ENCODE peak calls at places on chromosome 4, in eight cellular contexts. B is MG63; C is Right ventricle myocardium superior; T is HT1080; S is IMR-90; P is fibroblast of the conjunctiva; A is GM20000; G is activated CD8-positive, alpha-beta memory T cell treated with anti-CD3 and anti-CD28 coated beads for 48 hours. I is an unnamed sample.

GRCh38 chr4:126856906-126857305 is 775.9 kb upstream of the INTU start:
- DNase-seq in B (no peak), C (no peak), T (no peak), S (no peak), P (no peak), A (no peak), G (no peak), I (no peak)

GRCh38 chr4:56979674-56980073 is 978 bp downstream of the POLR2B start:
- DNase-seq in B (peak), C (no peak), T (peak), S (peak), P (no peak), A (no peak), G (no peak), I (peak)

GRCh38 chr4:159487284-159487747 is 384.4 kb downstream of the RAPGEF2 start:
- DNase-seq in B (peak), C (no peak), T (peak), S (peak), P (peak), A (peak), G (no peak), I (peak)

GRCh38 chr4:24862073-24862751 is 50.6 kb downstream of the CCDC149 start:
- DNase-seq in B (no peak), C (no peak), T (no peak), S (no peak), P (no peak), A (no peak), G (no peak), I (no peak)

GRCh38 chr4:110798682-110799081 is 175.8 kb upstream of the PITX2 start:
- DNase-seq in B (no peak), C (no peak), T (no peak), S (no peak), P (no peak), A (no peak), G (no peak), I (no peak)

GRCh38 chr4:5958199-5958735 is 60.0 kb downstream of the C4orf50 start:
- DNase-seq in B (no peak), C (no peak), T (no peak), S (no peak), P (no peak), A (no peak), G (no peak), I (no peak)

GRCh38 chr4:10180603-10180926 is 64.0 kb upstream of the WDR1 start:
- DNase-seq in B (no peak), C (no peak), T (no peak), S (no peak), P (no peak), A (no peak), G (no peak), I (no peak)

GRCh38 chr4:38016698-38017097 is 56.5 kb downstream of the PTTG2 start:
- DNase-seq in B (no peak), C (no peak), T (no peak), S (no peak), P (no peak), A (no peak), G (no peak), I (no peak)

GRCh38 chr4:141109983-141110382 is 23.3 kb downstream of the RNF150 start:
- DNase-seq in B (no peak), C (no peak), T (no peak), S (no peak), P (no peak), A (no peak), G (no peak), I (no peak)

GRCh38 chr4:138182838-138183426 is 59.2 kb downstream of the SLC7A11 start:
- DNase-seq in B (no peak), C (no peak), T (peak), S (peak), P (peak), A (peak), G (no peak), I (peak)

GRCh38 chr4:4182835-4183568 is 43.7 kb downstream of the OTOP1 start:
- DNase-seq in B (no peak), C (no peak), T (no peak), S (no peak), P (no peak), A (peak), G (no peak), I (no peak)

GRCh38 chr4:102295153-102295862 is 50.0 kb downstream of the SLC39A8 start:
- DNase-seq in B (no peak), C (no peak), T (no peak), S (no peak), P (no peak), A (no peak), G (no peak), I (no peak)

GRCh38 chr4:87211249-87211952 is 9.0 kb downstream of the KLHL8 start:
- DNase-seq in B (no peak), C (no peak), T (no peak), S (no peak), P (no peak), A (no peak), G (no peak), I (no peak)

GRCh38 chr4:101160792-101161592 is 186.3 kb downstream of the PPP3CA start:
- DNase-seq in B (no peak), C (no peak), T (no peak), S (no peak), P (no peak), A (no peak), G (no peak), I (no peak)

GRCh38 chr4:163895369-163896005 is 401.0 kb downstream of the TMA16 start:
- DNase-seq in B (no peak), C (no peak), T (no peak), S (no peak), P (no peak), A (no peak), G (no peak), I (no peak)

GRCh38 chr4:57037982-57038604 is 59.4 kb downstream of the POLR2B start:
- DNase-seq in B (no peak), C (peak), T (peak), S (peak), P (no peak), A (peak), G (no peak), I (peak)

GRCh38 chr4:19806865-19807264 is 444.8 kb upstream of the SLIT2 start:
- DNase-seq in B (no peak), C (no peak), T (no peak), S (peak), P (no peak), A (no peak), G (no peak), I (no peak)

GRCh38 chr4:5037553-5038551 is 13.4 kb upstream of the STK32B start:
- DNase-seq in B (peak), C (no peak), T (peak), S (peak), P (peak), A (no peak), G (no peak), I (peak)

GRCh38 chr4:3709846-3710441 is 56.2 kb upstream of the ADRA2C start:
- DNase-seq in B (no peak), C (no peak), T (no peak), S (no peak), P (no peak), A (no peak), G (no peak), I (no peak)

GRCh38 chr4:83329521-83330105 is 5.0 kb downstream of the HPSE start:
- DNase-seq in B (no peak), C (no peak), T (peak), S (peak), P (no peak), A (no peak), G (no peak), I (no peak)

GRCh38 chr4:143281507-143282169 is 55.0 kb upstream of the GAB1 start:
- DNase-seq in B (no peak), C (no peak), T (no peak), S (peak), P (no peak), A (peak), G (no peak), I (no peak)

GRCh38 chr4:108018884-108019187 is 29.1 kb downstream of the HADH start:
- DNase-seq in B (no peak), C (no peak), T (no peak), S (no peak), P (no peak), A (no peak), G (no peak), I (no peak)